ENCODE peak calls at places on chromosomes 2 and 18, in six cellular contexts. H is heart left ventricle, Z is AG04450, Y is A673, A is transverse colon, S is fibroblast of lung. B is an unnamed sample.

GRCh38 chr18:68995675-68996074 is 197.8 kb downstream of the CCDC102B start:
- DNase-seq in H (no peak), Z (no peak), A (no peak), Y (no peak), S (no peak), B (no peak)

GRCh38 chr2:159773876-159774275 is 24.1 kb downstream of the CD302 start:
- DNase-seq in Y (no peak), A (no peak), H (no peak), Z (no peak), S (no peak), B (no peak)

GRCh38 chr2:37862620-37863019 is 62.5 kb upstream of the RMDN2 start:
- DNase-seq in Z (no peak), S (no peak), A (no peak), Y (no peak), H (no peak), B (no peak)

GRCh38 chr2:38352336-38352735 is 24.7 kb downstream of the ATL2 start:
- DNase-seq in Y (no peak), A (no peak), S (no peak), Z (no peak), H (no peak), B (no peak)

GRCh38 chr2:237669628-237670351 is 42.4 kb downstream of the LRRFIP1 start:
- DNase-seq in Y (peak), Z (peak), A (peak), S (peak), H (peak), B (peak)

GRCh38 chr2:33375054-33375453 is 101.4 kb upstream of the RASGRP3 start:
- DNase-seq in H (no peak), Y (peak), Z (no peak), S (no peak), A (no peak), B (no peak)

GRCh38 chr2:171044416-171044815 is 115.4 kb downstream of the GORASP2 start:
- DNase-seq in Y (no peak), H (no peak), A (no peak), S (no peak), Z (no peak), B (no peak)

GRCh38 chr2:237885931-237886701 is 26.7 kb downstream of the RAMP1 start:
- DNase-seq in Y (no peak), S (peak), Z (no peak), A (peak), H (peak), B (no peak)

GRCh38 chr2:28544915-28545589 is 49.2 kb downstream of the PLB1 start:
- DNase-seq in Z (no peak), Y (no peak), H (no peak), A (peak), S (no peak), B (no peak)

GRCh38 chr2:232842689-232843088 is 27.4 kb upstream of the SNORC start:
- DNase-seq in Z (no peak), Y (no peak), A (no peak), S (no peak), H (no peak), B (no peak)

GRCh38 chr18:78692105-78692504 is 287.5 kb upstream of the SALL3 start:
- DNase-seq in Z (no peak), H (no peak), S (no peak), Y (no peak), A (no peak), B (no peak)

GRCh38 chr2:187900023-187900422 is 345.8 kb upstream of the TFPI start:
- DNase-seq in Z (no peak), A (no peak), H (no peak), Y (no peak), S (no peak), B (no peak)

GRCh38 chr2:111676423-111676822 is 207.6 kb downstream of the ANAPC1 start:
- DNase-seq in Y (no peak), S (peak), Z (peak), H (no peak), A (no peak), B (no peak)

DNA sequence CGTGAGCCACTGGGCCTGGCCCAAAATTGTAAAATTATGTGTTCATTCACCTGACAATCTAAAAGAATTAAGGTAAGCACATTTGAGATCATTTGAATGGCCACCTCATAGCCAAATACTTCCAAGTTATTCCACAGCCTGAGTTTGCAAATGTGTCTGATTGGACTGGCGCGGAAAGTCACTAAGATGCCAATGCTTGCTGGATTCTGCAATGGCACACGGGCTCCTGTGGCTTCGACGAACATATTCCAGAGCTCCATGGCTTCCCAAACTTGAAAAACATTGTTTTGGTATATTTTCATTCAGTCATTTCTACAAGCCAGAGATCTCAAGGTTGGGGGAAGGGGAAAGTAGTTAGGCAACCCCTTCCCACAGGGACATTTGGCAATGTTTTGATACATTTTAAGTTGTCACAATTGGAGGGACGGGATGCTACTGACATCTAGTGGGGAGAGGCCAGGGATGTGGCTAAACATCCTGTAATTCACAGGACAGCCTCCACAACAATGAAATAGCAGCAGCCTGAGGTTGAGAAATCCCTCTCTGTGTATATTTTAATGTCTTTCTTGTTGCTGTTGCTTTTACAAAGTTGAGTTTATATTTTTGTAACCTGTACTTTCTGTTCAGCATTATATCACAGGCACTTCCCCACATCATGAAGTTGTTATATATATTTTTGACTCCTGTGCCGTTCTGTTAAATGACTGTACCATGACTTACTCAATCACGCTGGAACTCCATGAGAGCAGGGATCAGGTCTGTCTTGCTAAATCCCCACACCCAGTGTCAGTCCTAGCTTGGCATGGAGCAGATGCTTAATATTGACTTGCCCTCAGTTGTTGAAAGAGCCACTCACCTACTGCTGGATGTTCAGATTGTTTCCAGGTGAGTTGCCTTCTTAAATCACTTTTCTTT is 56.9 kb downstream of the COL4A4 start:
- DNase-seq in A (peak), Z (peak), H (peak), S (peak), Y (peak), B (peak)
- TF ChIP-seq CTCF in A (peak), Z (peak), H (peak), S (peak), Y (peak), B (peak)

GRCh38 chr2:218430721-218431120 is 11.8 kb downstream of the VIL1 start:
- DNase-seq in A (no peak), S (no peak), Y (no peak), H (no peak), Z (no peak), B (no peak)
- TF ChIP-seq CTCF in A (no peak), S (no peak), Y (no peak), H (no peak), Z (no peak), B (no peak)

GRCh38 chr2:119311371-119311770 is 55.3 kb downstream of the C2orf76 start:
- DNase-seq in A (no peak), Y (peak), Z (no peak), S (no peak), H (no peak), B (no peak)
- TF ChIP-seq CTCF in A (no peak), Y (peak), Z (no peak), S (no peak), H (no peak), B (no peak)

DNA sequence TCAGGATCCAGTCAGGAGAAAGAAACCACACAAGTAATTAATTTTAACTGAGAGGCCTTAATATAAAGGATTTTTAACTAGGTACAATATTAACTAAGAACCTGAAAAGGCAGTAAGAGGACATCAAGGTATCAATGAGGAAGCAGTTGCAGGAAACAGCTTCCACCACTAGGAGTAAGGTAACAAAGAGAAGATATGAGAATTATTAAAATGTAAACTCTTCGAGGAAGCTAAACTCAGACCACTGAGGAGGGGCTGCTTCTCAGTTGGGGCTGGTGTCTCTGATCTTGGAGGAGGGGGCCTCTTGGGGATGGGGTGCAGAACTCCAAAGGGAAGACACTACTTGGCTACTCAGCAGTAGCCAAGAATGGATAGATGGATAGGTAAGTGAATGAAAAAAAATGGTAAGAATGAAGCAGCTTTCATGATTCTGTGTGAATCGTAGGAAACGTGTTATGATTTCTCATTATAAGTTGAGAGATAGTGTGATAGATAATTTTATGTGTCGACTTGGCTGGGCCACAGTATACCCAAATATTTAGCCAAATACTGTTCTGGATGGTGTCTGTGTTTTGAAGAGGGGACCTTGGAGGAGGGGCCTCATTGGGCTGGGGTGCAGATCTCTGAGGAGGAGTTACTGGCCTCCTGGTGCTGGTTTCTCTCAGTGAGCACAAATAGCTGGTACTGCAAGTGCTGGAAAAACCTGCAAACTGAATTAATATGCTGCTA is 547.7 kb upstream of the LRRTM1 start:
- DNase-seq in Y (no peak), Z (no peak), A (no peak), H (no peak), S (no peak), B (no peak)
- TF ChIP-seq CTCF in Y (no peak), Z (no peak), A (no peak), H (no peak), S (no peak), B (no peak)